ENCODE peak calls at places on chromosome 5, in five cellular contexts. One of them, this sample, is unnamed.

GRCh38 chr5:135993894-135994514 is 34.8 kb upstream of the TGFBI start:
- DNase-seq in psoas muscle: no peak
- DNase-seq in GM12865: no peak
- DNase-seq in fibroblast of pulmonary artery: no peak
- DNase-seq in ascending aorta: no peak
- DNase-seq in this sample: peak; percentile 86

GRCh38 chr5:176185133-176185733 is 53.0 kb upstream of the SIMC1 start:
- DNase-seq in ascending aorta: no peak
- DNase-seq in GM12865: no peak
- DNase-seq in psoas muscle: no peak
- DNase-seq in fibroblast of pulmonary artery: no peak
- DNase-seq in this sample: no peak

GRCh38 chr5:759111-759741 is 25.3 kb downstream of the ZDHHC11B start:
- DNase-seq in psoas muscle: peak; percentile 71
- DNase-seq in GM12865: no peak
- DNase-seq in fibroblast of pulmonary artery: peak; percentile 53
- DNase-seq in ascending aorta: peak; percentile 67
- DNase-seq in this sample: peak; percentile 13

GRCh38 chr5:54270326-54270725 is 40.0 kb downstream of the ARL15 start:
- DNase-seq in fibroblast of pulmonary artery: no peak
- DNase-seq in GM12865: no peak
- DNase-seq in ascending aorta: no peak
- DNase-seq in psoas muscle: no peak
- DNase-seq in this sample: no peak

GRCh38 chr5:178207917-178208280 is 3.6 kb downstream of the HNRNPAB start:
- DNase-seq in psoas muscle: no peak
- DNase-seq in fibroblast of pulmonary artery: no peak
- DNase-seq in ascending aorta: peak; percentile 44
- DNase-seq in GM12865: no peak
- DNase-seq in this sample: no peak

GRCh38 chr5:124343021-124343420 is 403.4 kb downstream of the ZNF608 start:
- DNase-seq in GM12865: no peak
- DNase-seq in ascending aorta: no peak
- DNase-seq in fibroblast of pulmonary artery: no peak
- DNase-seq in psoas muscle: no peak
- DNase-seq in this sample: peak; percentile 11

GRCh38 chr5:36252722-36253340 is 11.1 kb upstream of the NADK2 start:
- DNase-seq in ascending aorta: no peak
- DNase-seq in GM12865: no peak
- DNase-seq in psoas muscle: no peak
- DNase-seq in fibroblast of pulmonary artery: peak; percentile 45
- DNase-seq in this sample: peak; percentile 79

GRCh38 chr5:170307575-170308465 is 10.2 kb upstream of the LCP2 start:
- DNase-seq in fibroblast of pulmonary artery: peak; percentile 93
- DNase-seq in GM12865: peak; percentile 52
- DNase-seq in ascending aorta: peak; percentile 92
- DNase-seq in psoas muscle: peak; percentile 79
- DNase-seq in this sample: peak; percentile 71

GRCh38 chr5:1292139-1292538 is 2.7 kb downstream of the TERT start:
- DNase-seq in ascending aorta: no peak
- DNase-seq in fibroblast of pulmonary artery: no peak
- DNase-seq in psoas muscle: peak; percentile 8
- DNase-seq in GM12865: no peak
- DNase-seq in this sample: no peak

GRCh38 chr5:177369050-177369912 is 11.6 kb downstream of the RGS14 start:
- DNase-seq in fibroblast of pulmonary artery: peak; percentile 31
- DNase-seq in ascending aorta: no peak
- DNase-seq in psoas muscle: no peak
- DNase-seq in GM12865: peak; percentile 46
- DNase-seq in this sample: peak; percentile 20

GRCh38 chr5:142070734-142071133 is 37.8 kb upstream of the NDFIP1 start:
- DNase-seq in ascending aorta: no peak
- DNase-seq in psoas muscle: no peak
- DNase-seq in GM12865: no peak
- DNase-seq in fibroblast of pulmonary artery: no peak
- DNase-seq in this sample: no peak

GRCh38 chr5:71778678-71779276 is 59.7 kb downstream of the CARTPT start:
- DNase-seq in ascending aorta: no peak
- DNase-seq in psoas muscle: no peak
- DNase-seq in GM12865: peak; percentile 43
- DNase-seq in fibroblast of pulmonary artery: peak; percentile 36
- DNase-seq in this sample: peak; percentile 65

GRCh38 chr5:73302797-73303138 is 129.8 kb downstream of the TMEM174 start:
- DNase-seq in GM12865: no peak
- DNase-seq in fibroblast of pulmonary artery: no peak
- DNase-seq in psoas muscle: no peak
- DNase-seq in ascending aorta: no peak
- DNase-seq in this sample: no peak

GRCh38 chr5:154753792-154754191 is 1.4 kb upstream of the LARP1 start:
- DNase-seq in ascending aorta: peak; percentile 91
- DNase-seq in psoas muscle: peak; percentile 82
- DNase-seq in fibroblast of pulmonary artery: peak; percentile 94
- DNase-seq in GM12865: no peak
- DNase-seq in this sample: peak; percentile 99

GRCh38 chr5:55855509-55855908 is 4.4 kb downstream of the IL31RA start:
- DNase-seq in psoas muscle: no peak
- DNase-seq in GM12865: peak; percentile 18
- DNase-seq in fibroblast of pulmonary artery: peak; percentile 34
- DNase-seq in ascending aorta: no peak
- DNase-seq in this sample: no peak

GRCh38 chr5:69265931-69266330 is 31.2 kb downstream of the CDK7 start:
- DNase-seq in ascending aorta: no peak
- DNase-seq in fibroblast of pulmonary artery: no peak
- DNase-seq in psoas muscle: no peak
- DNase-seq in GM12865: peak; percentile 15
- DNase-seq in this sample: no peak
- TF ChIP-seq CTCF in ascending aorta: no peak
- TF ChIP-seq CTCF in fibroblast of pulmonary artery: peak; percentile 18
- TF ChIP-seq CTCF in psoas muscle: peak; percentile 5
- TF ChIP-seq CTCF in GM12865: peak; percentile 26
- TF ChIP-seq CTCF in this sample: peak; percentile 13

DNA sequence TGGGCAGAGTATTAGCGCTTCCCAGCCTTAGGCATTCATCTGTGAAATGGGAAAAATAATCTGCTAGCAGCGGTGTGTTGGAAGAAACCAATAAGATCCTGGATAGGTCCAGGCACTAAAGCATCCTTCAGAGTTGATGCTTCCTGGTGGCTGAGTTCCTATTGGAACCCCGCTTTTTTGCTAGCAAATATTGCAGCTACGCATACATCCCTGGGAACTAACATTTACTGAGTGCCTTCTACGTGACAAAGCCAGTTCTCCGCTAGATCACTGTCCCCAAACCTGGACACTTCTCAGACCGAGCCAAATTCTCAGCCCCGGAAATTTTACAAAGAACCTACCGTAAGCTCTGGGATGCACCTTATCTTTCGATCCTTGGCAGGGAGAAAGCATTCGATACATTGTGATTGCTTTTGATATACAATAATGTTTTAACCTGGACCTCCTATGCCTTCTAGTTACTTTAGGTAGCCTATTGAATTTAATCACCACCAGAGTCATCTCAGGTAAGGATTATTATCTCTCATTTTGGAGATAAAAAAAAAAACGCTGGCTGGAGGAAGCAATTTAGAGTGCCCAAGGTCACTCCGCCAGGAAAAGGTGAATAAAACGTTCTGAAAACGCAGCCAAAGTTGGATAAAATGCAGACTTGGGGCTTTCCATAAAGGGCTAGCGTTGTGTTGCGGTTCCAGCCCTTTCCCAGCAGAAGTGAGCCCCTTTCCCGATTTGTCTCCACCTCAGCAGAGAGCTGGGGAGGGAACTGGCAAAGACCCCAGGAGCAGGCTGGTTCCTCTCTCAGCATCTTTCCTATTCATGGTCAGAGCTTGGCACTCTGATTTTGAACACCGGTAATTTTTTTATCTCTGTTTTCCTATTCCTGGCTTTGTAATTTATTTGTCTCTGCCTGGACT is 2.6 kb upstream of the MSX2 start:
- DNase-seq in fibroblast of pulmonary artery: no peak
- DNase-seq in psoas muscle: no peak
- DNase-seq in ascending aorta: no peak
- DNase-seq in GM12865: no peak
- DNase-seq in this sample: no peak
- H3K4me3 ChIP-seq in fibroblast of pulmonary artery: no peak overlapping the region
- H3K4me3 ChIP-seq in psoas muscle: peak overlapping the region; percentile 50
- H3K4me3 ChIP-seq in ascending aorta: peak overlapping the region; percentile 18
- H3K4me3 ChIP-seq in GM12865: no peak overlapping the region
- H3K4me3 ChIP-seq in this sample: no peak overlapping the region

GRCh38 chr5:173917788-173918786 is 29.9 kb downstream of the CPEB4 start:
- DNase-seq in ascending aorta: no peak
- DNase-seq in fibroblast of pulmonary artery: peak; percentile 88
- DNase-seq in GM12865: peak; percentile 90
- DNase-seq in psoas muscle: peak; percentile 66
- DNase-seq in this sample: peak; percentile 93
- TF ChIP-seq CTCF in ascending aorta: no peak
- TF ChIP-seq CTCF in fibroblast of pulmonary artery: no peak
- TF ChIP-seq CTCF in GM12865: no peak
- TF ChIP-seq CTCF in psoas muscle: no peak
- TF ChIP-seq CTCF in this sample: no peak

GRCh38 chr5:77491783-77492652 is at the start of gene WDR41:
- DNase-seq in ascending aorta: peak; percentile 96
- DNase-seq in GM12865: peak; percentile 96
- DNase-seq in psoas muscle: peak; percentile 96
- DNase-seq in fibroblast of pulmonary artery: peak; percentile 96
- DNase-seq in this sample: peak; percentile 96
- H3K4me3 ChIP-seq in ascending aorta: peak within 1 kb of the TSS; percentile 80
- H3K4me3 ChIP-seq in GM12865: peak within 1 kb of the TSS; percentile 89
- H3K4me3 ChIP-seq in psoas muscle: peak within 1 kb of the TSS; percentile 87
- H3K4me3 ChIP-seq in fibroblast of pulmonary artery: peak within 1 kb of the TSS; percentile 84
- H3K4me3 ChIP-seq in this sample: peak within 1 kb of the TSS; percentile 85

GRCh38 chr5:57277085-57277484 is 103.2 kb downstream of the GPBP1 start:
- DNase-seq in GM12865: peak; percentile 21
- DNase-seq in ascending aorta: no peak
- DNase-seq in fibroblast of pulmonary artery: peak; percentile 68
- DNase-seq in psoas muscle: no peak
- DNase-seq in this sample: peak; percentile 69
- TF ChIP-seq CTCF in GM12865: peak; percentile 7
- TF ChIP-seq CTCF in ascending aorta: no peak
- TF ChIP-seq CTCF in fibroblast of pulmonary artery: peak; percentile 36
- TF ChIP-seq CTCF in psoas muscle: no peak
- TF ChIP-seq CTCF in this sample: peak; percentile 38

DNA sequence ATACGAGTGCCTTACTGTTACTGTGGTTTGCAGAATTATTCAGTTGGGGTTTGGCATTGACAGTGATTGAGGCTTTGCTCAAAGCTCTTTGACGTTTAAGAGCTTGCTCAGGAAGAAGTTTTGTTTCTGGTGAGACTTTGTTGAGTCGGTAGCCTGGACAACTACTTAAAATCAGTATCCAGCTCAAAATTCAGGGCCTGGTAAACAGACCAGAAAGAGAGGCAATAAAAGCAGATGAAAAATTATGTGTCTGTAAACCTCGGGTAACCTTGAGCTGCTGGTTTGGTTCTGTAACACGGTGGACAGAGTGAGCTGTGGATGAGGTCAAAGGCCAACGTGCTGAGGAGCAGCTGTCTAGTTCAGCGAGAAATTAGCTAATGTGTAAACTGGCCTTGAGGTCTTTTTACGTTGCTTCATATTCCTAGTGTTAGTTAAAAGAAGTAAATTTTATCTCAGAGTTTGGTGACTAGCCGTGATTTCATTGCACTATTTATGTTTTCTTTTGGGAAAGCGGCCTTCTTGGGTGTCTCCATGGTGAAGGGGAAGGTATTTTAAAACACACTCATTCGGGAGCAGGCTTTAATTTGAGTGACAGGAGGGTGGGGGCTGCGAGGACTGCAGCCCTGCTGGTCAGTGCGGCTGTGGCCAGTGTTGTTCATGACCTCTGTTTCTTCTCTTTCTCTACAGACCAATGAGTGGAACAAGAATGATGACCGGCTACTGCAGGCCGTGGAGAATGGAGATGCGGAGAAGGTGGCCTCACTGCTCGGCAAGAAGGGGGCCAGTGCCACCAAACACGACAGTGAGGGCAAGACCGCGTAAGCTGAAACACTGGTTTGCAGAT is 82.0 kb upstream of the TTC23L start:
- DNase-seq in psoas muscle: no peak
- DNase-seq in GM12865: no peak
- DNase-seq in ascending aorta: no peak
- DNase-seq in fibroblast of pulmonary artery: no peak
- DNase-seq in this sample: no peak
- H3K4me3 ChIP-seq in psoas muscle: no peak overlapping the region
- H3K4me3 ChIP-seq in GM12865: no peak overlapping the region
- H3K4me3 ChIP-seq in ascending aorta: no peak overlapping the region
- H3K4me3 ChIP-seq in fibroblast of pulmonary artery: no peak overlapping the region
- H3K4me3 ChIP-seq in this sample: no peak overlapping the region

GRCh38 chr5:134527156-134527960 is 1.9 kb downstream of the JADE2 start:
- DNase-seq in ascending aorta: peak; percentile 92
- DNase-seq in fibroblast of pulmonary artery: peak; percentile 92
- DNase-seq in GM12865: peak; percentile 89
- DNase-seq in psoas muscle: peak; percentile 89
- DNase-seq in this sample: peak; percentile 89

GRCh38 chr5:134529460-134529859 is 4.0 kb downstream of the JADE2 start:
- DNase-seq in fibroblast of pulmonary artery: no peak
- DNase-seq in GM12865: no peak
- DNase-seq in psoas muscle: no peak
- DNase-seq in ascending aorta: no peak
- DNase-seq in this sample: no peak

GRCh38 chr5:134525687-134526482 is 415 bp downstream of the JADE2 start:
- DNase-seq in GM12865: peak; percentile 75
- DNase-seq in fibroblast of pulmonary artery: peak; percentile 80
- DNase-seq in ascending aorta: peak; percentile 90
- DNase-seq in psoas muscle: peak; percentile 88
- DNase-seq in this sample: peak; percentile 82

GRCh38 chr5:134526483-134527155 is 1.1 kb downstream of the JADE2 start:
- DNase-seq in ascending aorta: peak; percentile 90
- DNase-seq in fibroblast of pulmonary artery: no peak
- DNase-seq in psoas muscle: peak; percentile 90
- DNase-seq in GM12865: peak; percentile 83
- DNase-seq in this sample: no peak

GRCh38 chr5:134527961-134528424 is 2.5 kb downstream of the JADE2 start:
- DNase-seq in GM12865: no peak
- DNase-seq in ascending aorta: no peak
- DNase-seq in psoas muscle: peak; percentile 55
- DNase-seq in fibroblast of pulmonary artery: no peak
- DNase-seq in this sample: no peak
- TF ChIP-seq CTCF in GM12865: no peak
- TF ChIP-seq CTCF in ascending aorta: no peak
- TF ChIP-seq CTCF in psoas muscle: no peak
- TF ChIP-seq CTCF in fibroblast of pulmonary artery: no peak
- TF ChIP-seq CTCF in this sample: no peak

DNA sequence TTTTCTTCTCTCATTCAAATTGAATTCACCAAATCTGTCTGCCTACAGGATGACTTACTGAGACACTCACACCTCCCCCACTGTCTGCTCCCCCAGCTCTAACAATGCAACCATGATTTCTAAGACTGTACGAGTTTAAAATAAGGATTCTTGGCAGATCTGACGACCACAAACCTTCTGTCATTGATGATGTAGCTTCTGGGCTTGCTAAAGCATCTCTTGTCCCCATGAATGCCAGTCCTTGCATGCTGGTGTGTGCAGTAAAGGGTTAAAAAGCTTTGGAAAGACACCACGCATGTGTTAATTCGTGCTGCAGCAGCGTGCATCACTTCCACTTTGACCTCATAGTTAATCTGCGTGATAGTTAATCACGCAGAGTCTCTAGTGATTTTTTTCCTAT is 435 bp upstream of the GABRG2 start:
- DNase-seq in fibroblast of pulmonary artery: no peak
- DNase-seq in GM12865: no peak
- DNase-seq in psoas muscle: no peak
- DNase-seq in ascending aorta: no peak
- DNase-seq in this sample: no peak
- H3K4me3 ChIP-seq in fibroblast of pulmonary artery: no peak overlapping the region
- H3K4me3 ChIP-seq in GM12865: no peak overlapping the region
- H3K4me3 ChIP-seq in psoas muscle: no peak overlapping the region
- H3K4me3 ChIP-seq in ascending aorta: no peak overlapping the region
- H3K4me3 ChIP-seq in this sample: no peak overlapping the region

This sample was measured in fibroblast of the aortic adventitia.